ENCODE peak calls at places on chromosome 20, in ten cellular contexts. U is WTC11, B is mucosa of descending colon, P is CD14-positive monocyte, M is HT1080, I is NCI-H510A treated with DMSO at 0.1 percent for 48 hours, L is lower leg skin, H is heart left ventricle, R is left lobe of liver, E is ureter. G is an unnamed sample.
A peak's percentile ranks its signal among the peaks of the same experiment; 100 is the strongest.

GRCh38 chr20:18223399-18223798 is 64.9 kb upstream of the ZNF133 start:
- DNase-seq in U (no peak), B (no peak), P (no peak), M (peak; percentile 26), I (no peak), L (no peak), H (no peak), R (no peak), E (no peak), G (no peak)

GRCh38 chr20:45892049-45892816 is 1.1 kb downstream of the CTSA start:
- DNase-seq in U (no peak), B (no peak), P (no peak), M (peak; percentile 31), I (peak; percentile 21), L (no peak), H (no peak), R (no peak), E (no peak), G (no peak)

GRCh38 chr20:1337441-1337840 is 8.5 kb upstream of the SDCBP2 start:
- DNase-seq in U (no peak), B (no peak), P (no peak), M (no peak), I (no peak), L (no peak), H (no peak), R (no peak), E (no peak), G (no peak)

GRCh38 chr20:25033250-25033940 is 24.5 kb downstream of the ACSS1 start:
- DNase-seq in U (no peak), B (peak; percentile 33), P (no peak), M (no peak), I (peak; percentile 79), L (no peak), H (no peak), R (no peak), E (no peak), G (peak; percentile 16)

GRCh38 chr20:16098890-16099639 is 474.2 kb downstream of the KIF16B start:
- DNase-seq in U (no peak), B (no peak), P (no peak), M (no peak), I (peak; percentile 81), L (no peak), H (no peak), R (no peak), E (no peak), G (no peak)

GRCh38 chr20:48457261-48458002 is 370.4 kb downstream of the PREX1 start:
- DNase-seq in U (no peak), B (no peak), P (peak; percentile 10), M (no peak), I (no peak), L (no peak), H (no peak), R (no peak), E (no peak), G (no peak)

GRCh38 chr20:58523072-58523681 is 8.0 kb upstream of the APCDD1L start:
- DNase-seq in U (no peak), B (no peak), P (no peak), M (no peak), I (no peak), L (no peak), H (no peak), R (no peak), E (peak; percentile 33), G (no peak)

GRCh38 chr20:18323705-18324104 is 35.4 kb downstream of the ZNF133 start:
- DNase-seq in U (peak; percentile 50), B (no peak), P (no peak), M (no peak), I (no peak), L (no peak), H (no peak), R (no peak), E (no peak), G (no peak)

GRCh38 chr20:48697845-48698491 is 129.8 kb downstream of the PREX1 start:
- DNase-seq in U (no peak), B (no peak), P (no peak), M (peak; percentile 57), I (peak; percentile 87), L (no peak), H (peak; percentile 81), R (peak; percentile 75), E (peak; percentile 91), G (peak; percentile 79)

GRCh38 chr20:2230671-2231488 is 64.9 kb upstream of the TGM3 start:
- DNase-seq in U (no peak), B (no peak), P (no peak), M (peak; percentile 53), I (no peak), L (no peak), H (no peak), R (no peak), E (no peak), G (no peak)

GRCh38 chr20:49132995-49133451 is 55.1 kb downstream of the STAU1 start:
- DNase-seq in U (no peak), B (no peak), P (no peak), M (peak; percentile 58), I (peak; percentile 72), L (peak; percentile 21), H (peak; percentile 35), R (no peak), E (no peak), G (peak; percentile 33)

GRCh38 chr20:62142252-62143117 is 709 bp downstream of the PSMA7 start:
- DNase-seq in U (peak; percentile 38), B (no peak), P (no peak), M (no peak), I (no peak), L (no peak), H (no peak), R (no peak), E (no peak), G (no peak)

GRCh38 chr20:16107172-16107870 is 465.9 kb downstream of the KIF16B start:
- DNase-seq in U (peak; percentile 10), B (no peak), P (no peak), M (no peak), I (peak; percentile 67), L (no peak), H (no peak), R (no peak), E (no peak), G (no peak)

GRCh38 chr20:24968278-24968677 is 19.2 kb downstream of the CST7 start:
- DNase-seq in U (no peak), B (no peak), P (no peak), M (no peak), I (peak; percentile 85), L (no peak), H (no peak), R (no peak), E (no peak), G (no peak)

GRCh38 chr20:57801046-57801445 is 91.2 kb upstream of the PMEPA1 start:
- DNase-seq in U (no peak), B (no peak), P (no peak), M (no peak), I (no peak), L (no peak), H (no peak), R (no peak), E (no peak), G (no peak)

GRCh38 chr20:64261138-64261537 is 5.6 kb downstream of the PCMTD2 start:
- DNase-seq in U (no peak), B (no peak), P (no peak), M (no peak), I (no peak), L (peak; percentile 40), H (peak; percentile 63), R (no peak), E (no peak), G (peak; percentile 14)

GRCh38 chr20:12740647-12741046 is 268.1 kb upstream of the SPTLC3 start:
- DNase-seq in U (no peak), B (no peak), P (no peak), M (no peak), I (no peak), L (no peak), H (no peak), R (no peak), E (no peak), G (no peak)

GRCh38 chr20:10157539-10157938 is 61.1 kb upstream of the SNAP25 start:
- DNase-seq in U (no peak), B (no peak), P (no peak), M (no peak), I (no peak), L (no peak), H (no peak), R (no peak), E (no peak), G (no peak)

GRCh38 chr20:11195169-11195568 is 521.4 kb upstream of the JAG1 start:
- DNase-seq in U (no peak), B (peak; percentile 46), P (no peak), M (no peak), I (peak; percentile 34), L (no peak), H (no peak), R (no peak), E (no peak), G (no peak)

GRCh38 chr20:15776773-15777172 is 796.5 kb downstream of the KIF16B start:
- DNase-seq in U (no peak), B (no peak), P (no peak), M (no peak), I (no peak), L (no peak), H (no peak), R (no peak), E (no peak), G (no peak)

GRCh38 chr20:884983-885952 is 30.9 kb downstream of the ANGPT4 start:
- DNase-seq in U (peak; percentile 90), B (no peak), P (no peak), M (no peak), I (no peak), L (no peak), H (no peak), R (no peak), E (peak; percentile 59), G (peak; percentile 15)

GRCh38 chr20:62892348-62893304 is 31.0 kb upstream of the TCFL5 start:
- DNase-seq in U (no peak), B (no peak), P (no peak), M (no peak), I (peak; percentile 13), L (no peak), H (no peak), R (no peak), E (no peak), G (no peak)

GRCh38 chr20:58609026-58609425 is 42.1 kb upstream of the STX16 start:
- DNase-seq in U (no peak), B (no peak), P (no peak), M (no peak), I (no peak), L (no peak), H (no peak), R (no peak), E (no peak), G (no peak)

GRCh38 chr20:25014816-25015215 is 22.3 kb upstream of the APMAP start:
- DNase-seq in U (no peak), B (no peak), P (no peak), M (no peak), I (peak; percentile 86), L (no peak), H (no peak), R (peak; percentile 31), E (peak; percentile 24), G (peak; percentile 11)

GRCh38 chr20:60034231-60035110 is 76.2 kb downstream of the CDH26 start:
- DNase-seq in U (no peak), B (no peak), P (no peak), M (no peak), I (no peak), L (no peak), H (peak; percentile 70), R (peak; percentile 58), E (no peak), G (no peak)

GRCh38 chr20:1062334-1063015 is 55.9 kb upstream of the PSMF1 start:
- DNase-seq in U (no peak), B (peak; percentile 54), P (no peak), M (no peak), I (no peak), L (no peak), H (no peak), R (no peak), E (no peak), G (no peak)

GRCh38 chr20:63378626-63379025 is 17.5 kb upstream of the CHRNA4 start:
- DNase-seq in U (peak; percentile 44), B (no peak), P (no peak), M (no peak), I (no peak), L (no peak), H (no peak), R (no peak), E (no peak), G (no peak)

GRCh38 chr20:59994697-59995122 is 36.5 kb downstream of the CDH26 start:
- DNase-seq in U (peak; percentile 78), B (no peak), P (peak; percentile 65), M (peak; percentile 64), I (peak; percentile 12), L (peak; percentile 51), H (peak; percentile 27), R (no peak), E (no peak), G (peak; percentile 35)

G was measured in body of pancreas.